ENCODE peak calls at places on chromosome 6, in six cellular contexts. T is mesenchymal stem cell; F is pancreas; O is CD4-positive, CD25-positive, alpha-beta regulatory T cell; X is mucosa of descending colon; C is left ventricle myocardium inferior. Q is an unnamed sample. For H3K36me3, the result is how much of the 10 kb centered on the place peaks cover.

GRCh38 chr6:97697450-97697849 is 414.4 kb upstream of the MMS22L start:
- DNase-seq in T (peak), F (no peak), O (no peak), X (no peak), C (no peak), Q (no peak)

GRCh38 chr6:51213806-51214205 is 395.1 kb downstream of the TFAP2B start:
- DNase-seq in T (no peak), F (no peak), O (no peak), X (no peak), C (no peak), Q (no peak)

GRCh38 chr6:8736046-8736877 is 300.9 kb upstream of the SLC35B3 start:
- DNase-seq in T (no peak), F (no peak), O (no peak), X (no peak), C (no peak), Q (no peak)

GRCh38 chr6:155013457-155013876 is 18.4 kb downstream of the TIAM2 start:
- DNase-seq in T (no peak), F (no peak), O (no peak), X (peak), C (no peak), Q (no peak)

GRCh38 chr6:17883665-17884500 is 103.6 kb downstream of the KIF13A start:
- DNase-seq in T (no peak), F (no peak), O (no peak), X (no peak), C (no peak), Q (no peak)

GRCh38 chr6:6696867-6697531 is 108.5 kb downstream of the LY86 start:
- DNase-seq in T (peak), F (peak), O (no peak), X (peak), C (peak), Q (no peak)

GRCh38 chr6:38646166-38646565 is 6.4 kb upstream of the BTBD9 start:
- DNase-seq in T (no peak), F (no peak), O (no peak), X (no peak), C (no peak), Q (no peak)

GRCh38 chr6:154606457-154606856 is 96.0 kb upstream of the CNKSR3 start:
- DNase-seq in T (no peak), F (no peak), O (peak), X (no peak), C (no peak), Q (no peak)

GRCh38 chr6:10421508-10422281 is 6.8 kb upstream of the TFAP2A start:
- DNase-seq in T (no peak), F (no peak), O (no peak), X (no peak), C (no peak), Q (no peak)

GRCh38 chr6:66200390-66200789 is 493.4 kb upstream of the EYS start:
- DNase-seq in T (no peak), F (no peak), O (no peak), X (no peak), C (no peak), Q (no peak)

GRCh38 chr6:150016324-150017185 is 8.8 kb downstream of the RAET1L start:
- DNase-seq in T (peak), F (peak), O (peak), X (peak), C (no peak), Q (peak)

GRCh38 chr6:28906674-28907073 is 17.1 kb downstream of the TRIM27 start:
- DNase-seq in T (no peak), F (no peak), O (no peak), X (no peak), C (no peak), Q (no peak)
- H3K36me3 ChIP-seq in T (under half), F (under half), O (half or more), X (under half), C (half or more), Q (half or more)

DNA sequence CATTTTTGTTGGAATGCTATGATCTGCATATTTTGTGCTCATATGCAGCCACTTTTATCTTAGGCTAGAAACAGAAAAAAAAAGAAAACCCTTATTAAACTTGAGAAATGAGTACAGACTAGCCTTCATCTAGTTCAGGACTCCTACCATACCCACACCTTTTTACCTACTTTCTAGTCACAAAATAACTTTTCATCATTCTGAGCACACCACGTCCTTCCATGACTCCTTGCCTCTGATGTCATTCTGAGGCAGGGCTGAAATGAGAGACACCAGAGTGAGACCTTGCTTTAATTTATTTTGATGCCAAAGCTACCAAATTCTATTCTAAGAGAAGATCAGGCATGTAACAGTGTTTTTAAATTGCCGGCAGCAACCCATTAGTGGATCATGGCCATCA is 38.8 kb downstream of the SNX3 start:
- DNase-seq in T (no peak), F (no peak), O (no peak), X (no peak), C (no peak), Q (no peak)
- H3K36me3 ChIP-seq in T (under half), F (under half), O (under half), X (under half), C (half or more), Q (under half)

GRCh38 chr6:167928111-167928510 is 69.4 kb upstream of the KIF25 start:
- DNase-seq in T (no peak), F (no peak), O (no peak), X (no peak), C (no peak), Q (no peak)
- H3K36me3 ChIP-seq in T (under half), F (under half), O (under half), X (under half), C (half or more), Q (under half)

DNA sequence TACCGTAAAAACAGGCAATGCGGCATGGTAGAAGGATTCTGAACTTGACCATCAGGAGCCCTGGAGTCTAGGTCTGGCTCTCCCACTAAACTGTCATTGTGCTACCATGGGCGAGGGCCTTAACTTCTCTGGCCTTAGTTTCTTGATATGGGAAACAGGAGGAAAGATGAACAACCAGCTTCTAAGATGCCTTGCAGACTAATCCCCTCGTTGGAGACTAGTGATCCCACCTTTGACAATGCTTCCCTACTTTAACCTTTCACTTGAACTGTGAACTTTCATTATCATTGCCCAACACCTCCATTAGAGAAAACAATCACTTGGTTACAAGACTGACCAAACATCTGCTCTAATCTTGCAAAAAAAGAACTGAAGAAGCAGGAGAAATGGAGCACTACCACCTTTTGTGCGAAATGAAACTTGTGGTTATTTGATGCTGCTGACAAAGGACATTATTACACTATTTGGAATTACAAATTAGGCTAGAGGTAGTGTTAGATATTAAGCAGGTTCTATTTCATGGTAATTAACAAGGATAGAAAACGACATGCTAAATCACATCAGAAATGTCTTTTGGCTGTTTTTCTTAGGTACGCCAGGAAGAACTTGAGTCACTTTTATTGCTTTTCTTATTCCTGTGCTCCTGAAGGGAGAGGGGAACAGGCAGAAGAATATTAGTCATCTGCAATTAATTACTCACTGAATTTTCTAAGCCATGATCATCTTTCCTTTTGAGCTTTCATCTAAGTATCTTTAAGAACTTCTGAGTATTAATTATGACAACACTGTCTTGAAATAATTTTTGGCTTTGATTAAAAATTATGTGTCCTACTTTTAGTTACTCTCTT is 39.1 kb upstream of the ARHGAP18 start:
- DNase-seq in T (peak), F (no peak), O (no peak), X (no peak), C (no peak), Q (no peak)
- H3K36me3 ChIP-seq in T (under half), F (under half), O (under half), X (under half), C (under half), Q (under half)

GRCh38 chr6:110890288-110890687 is 15.7 kb downstream of the AMD1 start:
- DNase-seq in T (no peak), F (no peak), O (no peak), X (no peak), C (no peak), Q (no peak)
- H3K36me3 ChIP-seq in T (under half), F (under half), O (half or more), X (under half), C (half or more), Q (under half)

DNA sequence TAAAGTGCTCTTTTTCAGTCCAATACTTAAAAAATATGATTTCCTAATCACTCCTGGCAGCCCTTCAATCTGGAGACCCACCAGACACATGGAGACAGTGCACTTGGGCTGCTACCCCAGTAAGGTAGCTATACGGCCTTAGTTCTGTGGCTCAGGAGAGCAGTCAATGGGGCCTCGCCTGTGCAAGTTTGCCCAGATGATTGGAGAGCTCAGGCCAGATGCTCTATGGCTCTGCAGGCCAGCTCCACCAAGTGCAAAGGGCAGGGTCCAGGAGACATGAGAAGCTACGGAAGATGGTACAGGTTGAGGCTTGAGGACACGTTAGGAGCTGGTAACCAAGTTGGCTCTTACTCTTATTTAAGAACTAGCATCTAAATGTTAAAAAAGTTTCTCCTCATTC is 30.7 kb downstream of the STK38 start:
- DNase-seq in T (no peak), F (no peak), O (no peak), X (peak), C (no peak), Q (no peak)
- H3K36me3 ChIP-seq in T (under half), F (under half), O (half or more), X (under half), C (half or more), Q (half or more)

GRCh38 chr6:13863699-13864155 is 49.4 kb upstream of the MCUR1 start:
- DNase-seq in T (no peak), F (no peak), O (no peak), X (no peak), C (no peak), Q (no peak)
- H3K36me3 ChIP-seq in T (under half), F (under half), O (under half), X (under half), C (under half), Q (under half)

DNA sequence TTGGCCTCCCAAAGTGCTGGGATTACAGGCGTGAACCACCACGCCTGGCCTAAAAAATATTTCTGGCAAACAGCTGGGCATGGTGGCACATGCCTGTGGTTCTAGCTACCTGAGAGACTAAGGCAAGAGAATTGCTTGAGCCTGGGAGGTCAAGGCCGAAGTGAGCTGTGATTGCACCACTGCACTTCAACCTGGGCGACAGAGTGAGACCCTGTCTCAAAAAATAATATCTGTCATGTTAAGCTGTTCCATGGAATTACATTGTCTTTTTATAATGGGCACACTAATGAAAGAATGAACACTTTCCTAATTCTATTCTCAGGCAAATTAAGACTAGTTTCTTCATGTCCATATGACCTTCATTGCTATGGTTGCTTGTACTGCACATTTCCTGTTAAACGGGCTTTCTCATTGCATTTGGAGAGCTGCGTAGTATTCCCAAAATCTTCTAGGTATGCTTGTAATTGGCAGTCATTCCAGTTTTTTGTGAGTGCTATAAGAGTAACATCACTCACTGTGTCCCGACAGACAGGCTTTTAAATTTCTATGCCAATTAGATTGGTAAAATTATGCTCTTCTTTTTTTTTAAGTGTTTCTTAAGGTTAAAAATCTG is 12.1 kb downstream of the AMD1 start:
- DNase-seq in T (no peak), F (no peak), O (no peak), X (no peak), C (no peak), Q (no peak)
- H3K36me3 ChIP-seq in T (under half), F (under half), O (under half), X (under half), C (under half), Q (under half)